ENCODE peak calls at places on chromosome 6, in nine cellular contexts. One of them, this sample, is unnamed.
A peak's percentile ranks its signal among the peaks of the same experiment; 100 is the strongest.

GRCh38 chr6:130434174-130434873 is 68.5 kb downstream of the TMEM200A start:
- DNase-seq in neural crest cell: no peak
- DNase-seq in foreskin keratinocyte: peak; percentile 65
- DNase-seq in AG08395: no peak
- DNase-seq in fibroblast of pulmonary artery: peak; percentile 31
- DNase-seq in NCI-H524: peak; percentile 63
- DNase-seq in T follicular helper cell: no peak
- DNase-seq in activated naive CD4-positive, alpha-beta T cell treated with anti-CD3 and anti-CD28 coated beads, Interleukin-2, amount 10 ng/mL, durations not matched to agents 7 days and 5 days: no peak
- DNase-seq in AG08396: no peak
- DNase-seq in this sample: no peak

GRCh38 chr6:154448448-154449096 is 61.9 kb downstream of the CNKSR3 start:
- DNase-seq in NCI-H524: peak; percentile 66
- DNase-seq in neural crest cell: no peak
- DNase-seq in T follicular helper cell: no peak
- DNase-seq in fibroblast of pulmonary artery: peak; percentile 83
- DNase-seq in AG08395: peak; percentile 74
- DNase-seq in activated naive CD4-positive, alpha-beta T cell treated with anti-CD3 and anti-CD28 coated beads, Interleukin-2, amount 10 ng/mL, durations not matched to agents 7 days and 5 days: no peak
- DNase-seq in foreskin keratinocyte: no peak
- DNase-seq in AG08396: peak; percentile 87
- DNase-seq in this sample: peak; percentile 51

GRCh38 chr6:34358389-34358906 is 34.0 kb downstream of the NUDT3 start:
- DNase-seq in foreskin keratinocyte: no peak
- DNase-seq in AG08396: peak; percentile 56
- DNase-seq in AG08395: peak; percentile 48
- DNase-seq in fibroblast of pulmonary artery: peak; percentile 49
- DNase-seq in activated naive CD4-positive, alpha-beta T cell treated with anti-CD3 and anti-CD28 coated beads, Interleukin-2, amount 10 ng/mL, durations not matched to agents 7 days and 5 days: no peak
- DNase-seq in neural crest cell: no peak
- DNase-seq in T follicular helper cell: no peak
- DNase-seq in NCI-H524: peak; percentile 77
- DNase-seq in this sample: no peak

GRCh38 chr6:105428342-105428957 is 25.6 kb upstream of the PREP start:
- DNase-seq in neural crest cell: no peak
- DNase-seq in activated naive CD4-positive, alpha-beta T cell treated with anti-CD3 and anti-CD28 coated beads, Interleukin-2, amount 10 ng/mL, durations not matched to agents 7 days and 5 days: no peak
- DNase-seq in AG08396: peak; percentile 63
- DNase-seq in fibroblast of pulmonary artery: peak; percentile 80
- DNase-seq in foreskin keratinocyte: peak; percentile 18
- DNase-seq in T follicular helper cell: no peak
- DNase-seq in AG08395: peak; percentile 54
- DNase-seq in NCI-H524: no peak
- DNase-seq in this sample: peak; percentile 42

GRCh38 chr6:11392778-11393507 is 144.6 kb upstream of the TMEM170B start:
- DNase-seq in foreskin keratinocyte: no peak
- DNase-seq in T follicular helper cell: no peak
- DNase-seq in NCI-H524: no peak
- DNase-seq in fibroblast of pulmonary artery: peak; percentile 14
- DNase-seq in AG08396: no peak
- DNase-seq in activated naive CD4-positive, alpha-beta T cell treated with anti-CD3 and anti-CD28 coated beads, Interleukin-2, amount 10 ng/mL, durations not matched to agents 7 days and 5 days: no peak
- DNase-seq in neural crest cell: no peak
- DNase-seq in AG08395: no peak
- DNase-seq in this sample: peak; percentile 57

GRCh38 chr6:124901105-124901504 is 61.1 kb upstream of the RNF217 start:
- DNase-seq in activated naive CD4-positive, alpha-beta T cell treated with anti-CD3 and anti-CD28 coated beads, Interleukin-2, amount 10 ng/mL, durations not matched to agents 7 days and 5 days: no peak
- DNase-seq in AG08395: no peak
- DNase-seq in AG08396: no peak
- DNase-seq in neural crest cell: no peak
- DNase-seq in foreskin keratinocyte: peak; percentile 49
- DNase-seq in NCI-H524: no peak
- DNase-seq in fibroblast of pulmonary artery: no peak
- DNase-seq in T follicular helper cell: no peak
- DNase-seq in this sample: no peak

GRCh38 chr6:131960371-131961133 is 9.4 kb upstream of the CCN2 start:
- DNase-seq in T follicular helper cell: no peak
- DNase-seq in activated naive CD4-positive, alpha-beta T cell treated with anti-CD3 and anti-CD28 coated beads, Interleukin-2, amount 10 ng/mL, durations not matched to agents 7 days and 5 days: no peak
- DNase-seq in AG08396: no peak
- DNase-seq in fibroblast of pulmonary artery: peak; percentile 69
- DNase-seq in AG08395: no peak
- DNase-seq in neural crest cell: no peak
- DNase-seq in foreskin keratinocyte: no peak
- DNase-seq in NCI-H524: no peak
- DNase-seq in this sample: no peak

GRCh38 chr6:112951829-112952228 is 604.7 kb downstream of the RFPL4B start:
- DNase-seq in fibroblast of pulmonary artery: peak; percentile 74
- DNase-seq in activated naive CD4-positive, alpha-beta T cell treated with anti-CD3 and anti-CD28 coated beads, Interleukin-2, amount 10 ng/mL, durations not matched to agents 7 days and 5 days: no peak
- DNase-seq in NCI-H524: no peak
- DNase-seq in neural crest cell: no peak
- DNase-seq in T follicular helper cell: no peak
- DNase-seq in AG08396: no peak
- DNase-seq in foreskin keratinocyte: peak; percentile 7
- DNase-seq in AG08395: no peak
- DNase-seq in this sample: no peak

GRCh38 chr6:33632603-33633039 is 11.5 kb downstream of the ITPR3 start:
- DNase-seq in neural crest cell: peak; percentile 67
- DNase-seq in activated naive CD4-positive, alpha-beta T cell treated with anti-CD3 and anti-CD28 coated beads, Interleukin-2, amount 10 ng/mL, durations not matched to agents 7 days and 5 days: peak; percentile 71
- DNase-seq in foreskin keratinocyte: no peak
- DNase-seq in AG08395: no peak
- DNase-seq in NCI-H524: peak; percentile 21
- DNase-seq in T follicular helper cell: peak; percentile 35
- DNase-seq in fibroblast of pulmonary artery: peak; percentile 48
- DNase-seq in AG08396: peak; percentile 66
- DNase-seq in this sample: peak; percentile 79

GRCh38 chr6:141321486-141322347 is 811.0 kb upstream of the GJE1 start:
- DNase-seq in AG08395: peak; percentile 3
- DNase-seq in AG08396: peak; percentile 2
- DNase-seq in T follicular helper cell: no peak
- DNase-seq in neural crest cell: no peak
- DNase-seq in activated naive CD4-positive, alpha-beta T cell treated with anti-CD3 and anti-CD28 coated beads, Interleukin-2, amount 10 ng/mL, durations not matched to agents 7 days and 5 days: no peak
- DNase-seq in foreskin keratinocyte: no peak
- DNase-seq in fibroblast of pulmonary artery: peak; percentile 53
- DNase-seq in NCI-H524: no peak
- DNase-seq in this sample: no peak

GRCh38 chr6:89436226-89436625 is 3.3 kb downstream of the ANKRD6 start:
- DNase-seq in T follicular helper cell: no peak
- DNase-seq in AG08396: no peak
- DNase-seq in neural crest cell: no peak
- DNase-seq in NCI-H524: no peak
- DNase-seq in foreskin keratinocyte: peak; percentile 68
- DNase-seq in activated naive CD4-positive, alpha-beta T cell treated with anti-CD3 and anti-CD28 coated beads, Interleukin-2, amount 10 ng/mL, durations not matched to agents 7 days and 5 days: no peak
- DNase-seq in AG08395: no peak
- DNase-seq in fibroblast of pulmonary artery: peak; percentile 41
- DNase-seq in this sample: no peak

GRCh38 chr6:165013701-165014100 is 295.7 kb downstream of the C6orf118 start:
- DNase-seq in AG08395: no peak
- DNase-seq in fibroblast of pulmonary artery: no peak
- DNase-seq in AG08396: no peak
- DNase-seq in T follicular helper cell: no peak
- DNase-seq in NCI-H524: no peak
- DNase-seq in foreskin keratinocyte: peak; percentile 10
- DNase-seq in neural crest cell: no peak
- DNase-seq in activated naive CD4-positive, alpha-beta T cell treated with anti-CD3 and anti-CD28 coated beads, Interleukin-2, amount 10 ng/mL, durations not matched to agents 7 days and 5 days: no peak
- DNase-seq in this sample: no peak

GRCh38 chr6:26427093-26427809 is 13.1 kb upstream of the BTN3A3 start:
- DNase-seq in neural crest cell: no peak
- DNase-seq in fibroblast of pulmonary artery: no peak
- DNase-seq in AG08395: no peak
- DNase-seq in foreskin keratinocyte: no peak
- DNase-seq in AG08396: no peak
- DNase-seq in NCI-H524: no peak
- DNase-seq in activated naive CD4-positive, alpha-beta T cell treated with anti-CD3 and anti-CD28 coated beads, Interleukin-2, amount 10 ng/mL, durations not matched to agents 7 days and 5 days: no peak
- DNase-seq in T follicular helper cell: no peak
- DNase-seq in this sample: no peak

GRCh38 chr6:4805553-4806307 is 29.5 kb downstream of the CDYL start:
- DNase-seq in neural crest cell: peak; percentile 18
- DNase-seq in AG08395: peak; percentile 47
- DNase-seq in fibroblast of pulmonary artery: peak; percentile 51
- DNase-seq in NCI-H524: peak; percentile 95
- DNase-seq in AG08396: peak; percentile 47
- DNase-seq in foreskin keratinocyte: peak; percentile 57
- DNase-seq in activated naive CD4-positive, alpha-beta T cell treated with anti-CD3 and anti-CD28 coated beads, Interleukin-2, amount 10 ng/mL, durations not matched to agents 7 days and 5 days: peak; percentile 44
- DNase-seq in T follicular helper cell: no peak
- DNase-seq in this sample: no peak

GRCh38 chr6:135213616-135214015 is 32.5 kb downstream of the MYB start:
- DNase-seq in AG08396: no peak
- DNase-seq in AG08395: no peak
- DNase-seq in T follicular helper cell: no peak
- DNase-seq in NCI-H524: no peak
- DNase-seq in neural crest cell: no peak
- DNase-seq in fibroblast of pulmonary artery: no peak
- DNase-seq in activated naive CD4-positive, alpha-beta T cell treated with anti-CD3 and anti-CD28 coated beads, Interleukin-2, amount 10 ng/mL, durations not matched to agents 7 days and 5 days: no peak
- DNase-seq in foreskin keratinocyte: no peak
- DNase-seq in this sample: no peak

GRCh38 chr6:51257938-51258337 is 439.3 kb downstream of the TFAP2B start:
- DNase-seq in fibroblast of pulmonary artery: no peak
- DNase-seq in activated naive CD4-positive, alpha-beta T cell treated with anti-CD3 and anti-CD28 coated beads, Interleukin-2, amount 10 ng/mL, durations not matched to agents 7 days and 5 days: no peak
- DNase-seq in AG08395: no peak
- DNase-seq in AG08396: no peak
- DNase-seq in T follicular helper cell: no peak
- DNase-seq in NCI-H524: no peak
- DNase-seq in foreskin keratinocyte: no peak
- DNase-seq in neural crest cell: no peak
- DNase-seq in this sample: no peak

GRCh38 chr6:8969747-8970146 is 534.4 kb upstream of the SLC35B3 start:
- DNase-seq in foreskin keratinocyte: no peak
- DNase-seq in fibroblast of pulmonary artery: no peak
- DNase-seq in activated naive CD4-positive, alpha-beta T cell treated with anti-CD3 and anti-CD28 coated beads, Interleukin-2, amount 10 ng/mL, durations not matched to agents 7 days and 5 days: no peak
- DNase-seq in AG08395: no peak
- DNase-seq in NCI-H524: no peak
- DNase-seq in AG08396: no peak
- DNase-seq in T follicular helper cell: no peak
- DNase-seq in neural crest cell: no peak
- DNase-seq in this sample: no peak

GRCh38 chr6:11600251-11600650 is 62.7 kb downstream of the TMEM170B start:
- DNase-seq in T follicular helper cell: no peak
- DNase-seq in foreskin keratinocyte: no peak
- DNase-seq in AG08396: no peak
- DNase-seq in fibroblast of pulmonary artery: no peak
- DNase-seq in neural crest cell: no peak
- DNase-seq in AG08395: no peak
- DNase-seq in activated naive CD4-positive, alpha-beta T cell treated with anti-CD3 and anti-CD28 coated beads, Interleukin-2, amount 10 ng/mL, durations not matched to agents 7 days and 5 days: no peak
- DNase-seq in NCI-H524: no peak
- DNase-seq in this sample: no peak

GRCh38 chr6:5302220-5302946 is 41.1 kb downstream of the FARS2 start:
- DNase-seq in NCI-H524: peak; percentile 48
- DNase-seq in AG08396: no peak
- DNase-seq in neural crest cell: no peak
- DNase-seq in fibroblast of pulmonary artery: no peak
- DNase-seq in T follicular helper cell: no peak
- DNase-seq in activated naive CD4-positive, alpha-beta T cell treated with anti-CD3 and anti-CD28 coated beads, Interleukin-2, amount 10 ng/mL, durations not matched to agents 7 days and 5 days: peak; percentile 22
- DNase-seq in AG08395: no peak
- DNase-seq in foreskin keratinocyte: no peak
- DNase-seq in this sample: no peak

GRCh38 chr6:144286503-144287393 is 1.6 kb downstream of the UTRN start:
- DNase-seq in fibroblast of pulmonary artery: peak; percentile 92
- DNase-seq in activated naive CD4-positive, alpha-beta T cell treated with anti-CD3 and anti-CD28 coated beads, Interleukin-2, amount 10 ng/mL, durations not matched to agents 7 days and 5 days: peak; percentile 24
- DNase-seq in NCI-H524: peak; percentile 61
- DNase-seq in AG08395: peak; percentile 70
- DNase-seq in foreskin keratinocyte: peak; percentile 57
- DNase-seq in neural crest cell: peak; percentile 48
- DNase-seq in AG08396: peak; percentile 87
- DNase-seq in T follicular helper cell: no peak
- DNase-seq in this sample: peak; percentile 82

GRCh38 chr6:3770023-3770422 is 18.5 kb upstream of the PXDC1 start:
- DNase-seq in AG08396: no peak
- DNase-seq in NCI-H524: no peak
- DNase-seq in T follicular helper cell: no peak
- DNase-seq in activated naive CD4-positive, alpha-beta T cell treated with anti-CD3 and anti-CD28 coated beads, Interleukin-2, amount 10 ng/mL, durations not matched to agents 7 days and 5 days: no peak
- DNase-seq in AG08395: no peak
- DNase-seq in neural crest cell: no peak
- DNase-seq in fibroblast of pulmonary artery: no peak
- DNase-seq in foreskin keratinocyte: no peak
- DNase-seq in this sample: no peak

GRCh38 chr6:87714093-87714809 is 12.2 kb upstream of the AKIRIN2 start:
- DNase-seq in AG08396: peak; percentile 41
- DNase-seq in NCI-H524: no peak
- DNase-seq in AG08395: peak; percentile 52
- DNase-seq in fibroblast of pulmonary artery: peak; percentile 79
- DNase-seq in activated naive CD4-positive, alpha-beta T cell treated with anti-CD3 and anti-CD28 coated beads, Interleukin-2, amount 10 ng/mL, durations not matched to agents 7 days and 5 days: no peak
- DNase-seq in neural crest cell: no peak
- DNase-seq in T follicular helper cell: no peak
- DNase-seq in foreskin keratinocyte: peak; percentile 93
- DNase-seq in this sample: no peak

GRCh38 chr6:16562498-16562897 is 198.8 kb downstream of the ATXN1 start:
- DNase-seq in AG08396: no peak
- DNase-seq in foreskin keratinocyte: no peak
- DNase-seq in fibroblast of pulmonary artery: peak; percentile 10
- DNase-seq in activated naive CD4-positive, alpha-beta T cell treated with anti-CD3 and anti-CD28 coated beads, Interleukin-2, amount 10 ng/mL, durations not matched to agents 7 days and 5 days: no peak
- DNase-seq in T follicular helper cell: no peak
- DNase-seq in neural crest cell: no peak
- DNase-seq in AG08395: peak; percentile 30
- DNase-seq in NCI-H524: no peak
- DNase-seq in this sample: no peak

GRCh38 chr6:170107606-170108222 is 183.2 kb downstream of the DLL1 start:
- DNase-seq in fibroblast of pulmonary artery: no peak
- DNase-seq in T follicular helper cell: no peak
- DNase-seq in AG08395: no peak
- DNase-seq in activated naive CD4-positive, alpha-beta T cell treated with anti-CD3 and anti-CD28 coated beads, Interleukin-2, amount 10 ng/mL, durations not matched to agents 7 days and 5 days: no peak
- DNase-seq in NCI-H524: no peak
- DNase-seq in neural crest cell: no peak
- DNase-seq in foreskin keratinocyte: no peak
- DNase-seq in AG08396: no peak
- DNase-seq in this sample: no peak